ENCODE peak calls at places on chromosome 2, in nine cellular contexts. N, L, D, A, Z, Y, G, B and V are unnamed samples.

GRCh38 chr2:212956665-212957064 is 194.7 kb downstream of the IKZF2 start:
- DNase-seq in N (no peak), A (no peak), D (no peak), L (no peak), G (no peak), Z (no peak), Y (no peak), B (no peak), V (no peak)

GRCh38 chr2:43346619-43347018 is 120.2 kb upstream of the ZFP36L2 start:
- DNase-seq in N (no peak), A (no peak), L (no peak), G (no peak), D (no peak), Y (no peak), Z (no peak), B (no peak), V (no peak)

GRCh38 chr2:102841107-102841840 is 79.4 kb downstream of the TMEM182 start:
- DNase-seq in G (peak), A (peak), N (no peak), B (peak), L (peak), D (no peak), Y (no peak), Z (peak), V (peak)

GRCh38 chr2:100699131-100699530 is 120.8 kb upstream of the NPAS2 start:
- DNase-seq in L (no peak), G (no peak), N (no peak), D (peak), B (no peak), Z (no peak), A (no peak), Y (no peak), V (no peak)

GRCh38 chr2:56287974-56288373 is 104.2 kb downstream of the CCDC85A start:
- DNase-seq in G (no peak), D (no peak), A (no peak), N (no peak), Z (no peak), Y (no peak), B (no peak), L (no peak), V (no peak)

GRCh38 chr2:163132850-163133249 is 294.3 kb upstream of the KCNH7 start:
- DNase-seq in A (no peak), L (no peak), D (no peak), Y (no peak), Z (no peak), G (no peak), B (no peak), N (no peak), V (no peak)

GRCh38 chr2:173339807-173340206 is 14.9 kb upstream of the CDCA7 start:
- DNase-seq in Y (no peak), A (no peak), D (no peak), N (no peak), G (no peak), L (no peak), Z (no peak), B (no peak), V (no peak)

GRCh38 chr2:105470979-105471378 is 72.1 kb upstream of the FHL2 start:
- DNase-seq in A (no peak), N (no peak), L (no peak), D (peak), G (no peak), Z (no peak), B (no peak), Y (no peak), V (no peak)

GRCh38 chr2:220814441-220814840 is 757.7 kb downstream of the EPHA4 start:
- DNase-seq in G (no peak), D (no peak), Y (no peak), A (no peak), L (no peak), B (no peak), Z (no peak), N (no peak), V (no peak)

GRCh38 chr2:83516503-83516902 is 942.6 kb downstream of the SUCLG1 start:
- DNase-seq in D (no peak), L (no peak), Y (no peak), B (no peak), N (no peak), A (no peak), G (no peak), Z (no peak), V (no peak)

GRCh38 chr2:27672723-27673486 is 9.2 kb downstream of the SLC4A1AP start:
- DNase-seq in A (no peak), N (no peak), B (no peak), D (no peak), Y (no peak), G (no peak), Z (no peak), L (no peak), V (no peak)

GRCh38 chr2:66827851-66828250 is 392.9 kb downstream of the MEIS1 start:
- DNase-seq in Z (no peak), N (no peak), D (no peak), Y (no peak), B (no peak), A (no peak), G (no peak), L (no peak), V (no peak)

GRCh38 chr2:190344275-190344827 is 962 bp downstream of the INPP1 start:
- DNase-seq in L (no peak), B (peak), Y (peak), Z (no peak), N (no peak), D (peak), G (no peak), A (peak), V (peak)

GRCh38 chr2:112154246-112155110 is 16.3 kb downstream of the FBLN7 start:
- DNase-seq in Y (no peak), B (peak), A (no peak), Z (no peak), G (no peak), L (no peak), D (no peak), N (no peak), V (no peak)

GRCh38 chr2:138373993-138374408 is 127.6 kb upstream of the SPOPL start:
- DNase-seq in N (no peak), L (no peak), Y (no peak), Z (no peak), B (peak), A (no peak), G (peak), D (no peak), V (no peak)

GRCh38 chr2:172079416-172079815 is 5.9 kb upstream of the DLX1 start:
- DNase-seq in G (no peak), D (no peak), A (no peak), L (no peak), N (no peak), B (no peak), Z (no peak), Y (no peak), V (no peak)

GRCh38 chr2:50995610-50996009 is 36.3 kb downstream of the NRXN1 start:
- DNase-seq in Z (no peak), D (no peak), G (peak), N (no peak), L (peak), A (no peak), B (no peak), Y (no peak), V (no peak)

GRCh38 chr2:8685697-8686358 is 4.0 kb downstream of the ID2 start:
- DNase-seq in Z (peak), L (peak), B (peak), N (peak), G (no peak), Y (peak), D (peak), A (peak), V (peak)

GRCh38 chr2:194345347-194345746 is 1311.7 kb upstream of the SLC39A10 start:
- DNase-seq in Y (no peak), D (no peak), Z (no peak), L (no peak), B (no peak), A (no peak), N (no peak), G (no peak), V (no peak)

GRCh38 chr2:110115291-110116032 is at the start of gene MALL:
- DNase-seq in Y (no peak), A (no peak), L (no peak), G (no peak), N (peak), D (no peak), Z (no peak), B (no peak), V (no peak)

GRCh38 chr2:28463893-28464292 is 32.0 kb upstream of the PLB1 start:
- DNase-seq in A (no peak), B (no peak), G (no peak), N (no peak), L (no peak), D (no peak), Z (no peak), Y (no peak), V (no peak)

GRCh38 chr2:70104231-70105111 is 17.2 kb downstream of the PCBP1 start:
- DNase-seq in N (no peak), G (peak), A (no peak), Z (peak), D (no peak), L (no peak), Y (no peak), B (peak), V (peak)

GRCh38 chr2:85413592-85414421 is 3.6 kb upstream of the CAPG start:
- DNase-seq in B (no peak), G (no peak), Y (no peak), N (peak), D (no peak), A (no peak), Z (peak), L (no peak), V (no peak)

GRCh38 chr2:190744041-190744440 is 95.2 kb downstream of the NAB1 start:
- DNase-seq in Y (no peak), L (no peak), D (no peak), N (no peak), B (no peak), Z (no peak), A (no peak), G (no peak), V (no peak)

GRCh38 chr2:133506962-133507361 is 61.3 kb downstream of the NCKAP5 start:
- DNase-seq in G (no peak), Y (no peak), N (no peak), Z (no peak), B (no peak), D (no peak), L (no peak), A (no peak), V (no peak)

GRCh38 chr2:163735692-163736432 is at the start of gene FIGN:
- DNase-seq in D (peak), N (peak), A (peak), G (peak), L (peak), B (no peak), Z (peak), Y (peak), V (peak)

GRCh38 chr2:207632575-207633492 is 7.6 kb upstream of the METTL21A start:
- DNase-seq in A (no peak), Z (no peak), Y (no peak), N (no peak), D (no peak), B (no peak), G (no peak), L (no peak), V (no peak)

GRCh38 chr2:194769030-194769429 is 888.0 kb upstream of the SLC39A10 start:
- DNase-seq in L (no peak), A (no peak), B (no peak), N (no peak), D (no peak), Y (no peak), Z (no peak), G (no peak), V (no peak)

GRCh38 chr2:174442546-174443510 is 44.0 kb downstream of the GPR155 start:
- DNase-seq in Y (no peak), N (no peak), G (peak), B (peak), D (no peak), L (no peak), A (no peak), Z (no peak), V (peak)

GRCh38 chr2:28395334-28396061 is 2.8 kb downstream of the FOSL2 start:
- DNase-seq in Y (peak), Z (peak), L (peak), D (peak), N (peak), G (no peak), A (no peak), B (no peak), V (peak)

GRCh38 chr2:18518116-18519111 is 42.0 kb downstream of the RDH14 start:
- DNase-seq in L (no peak), Y (no peak), A (no peak), B (no peak), N (no peak), Z (no peak), D (no peak), G (no peak), V (no peak)

GRCh38 chr2:42835577-42836371 is 43.4 kb upstream of the HAAO start:
- DNase-seq in D (peak), A (no peak), Y (no peak), L (peak), N (no peak), B (no peak), G (peak), Z (no peak), V (peak)

DNA sequence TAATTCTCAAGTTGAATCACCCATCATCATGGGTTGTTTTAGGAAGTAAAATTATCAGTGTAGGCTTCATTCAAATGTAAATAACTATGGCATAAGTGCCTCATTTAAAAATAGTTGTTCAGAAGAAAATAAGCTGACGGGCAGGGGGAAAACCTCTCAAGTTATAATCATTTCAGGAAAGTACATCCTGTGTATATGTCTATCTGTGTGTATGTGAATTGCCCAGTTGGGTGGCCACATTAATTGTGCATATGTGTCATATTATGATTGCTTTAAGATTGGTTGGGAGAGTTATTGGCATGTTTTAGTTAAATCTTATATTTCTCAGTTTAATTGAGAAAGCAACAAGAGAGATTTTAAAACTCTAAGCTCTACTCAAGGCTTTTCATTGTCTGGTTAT is 282.8 kb upstream of the VWC2L start:
- DNase-seq in Y (no peak), A (no peak), B (no peak), L (no peak), G (no peak), Z (no peak), N (no peak), D (no peak), V (no peak)
- H3K4me3 ChIP-seq in Y (no peak), A (no peak), B (no peak), L (no peak), G (no peak), Z (no peak), N (no peak), D (no peak), V (no peak)

GRCh38 chr2:65277791-65278449 is 50.3 kb downstream of the ACTR2 start:
- DNase-seq in L (no peak), D (peak), Y (no peak), Z (no peak), N (no peak), B (no peak), A (no peak), G (no peak), V (peak)
- TF ChIP-seq CTCF in L (no peak), D (no peak), Y (no peak), Z (no peak), N (no peak), B (peak), A (no peak), G (peak), V (no peak)

GRCh38 chr2:3635171-3636008 is 22.6 kb upstream of the ALLC start:
- DNase-seq in B (no peak), A (peak), Y (no peak), Z (peak), N (peak), L (no peak), D (no peak), G (no peak), V (peak)

GRCh38 chr2:3636586-3637310 is 21.3 kb upstream of the ALLC start:
- DNase-seq in Y (no peak), B (no peak), L (no peak), Z (peak), A (peak), N (peak), D (no peak), G (no peak), V (no peak)

GRCh38 chr2:3633089-3633981 is 24.7 kb upstream of the ALLC start:
- DNase-seq in B (no peak), Z (peak), A (no peak), G (peak), D (no peak), L (no peak), Y (no peak), N (peak), V (peak)

GRCh38 chr2:3633982-3634630 is 23.9 kb upstream of the ALLC start:
- DNase-seq in N (peak), D (no peak), Z (peak), B (no peak), G (no peak), Y (no peak), L (no peak), A (no peak), V (no peak)

DNA sequence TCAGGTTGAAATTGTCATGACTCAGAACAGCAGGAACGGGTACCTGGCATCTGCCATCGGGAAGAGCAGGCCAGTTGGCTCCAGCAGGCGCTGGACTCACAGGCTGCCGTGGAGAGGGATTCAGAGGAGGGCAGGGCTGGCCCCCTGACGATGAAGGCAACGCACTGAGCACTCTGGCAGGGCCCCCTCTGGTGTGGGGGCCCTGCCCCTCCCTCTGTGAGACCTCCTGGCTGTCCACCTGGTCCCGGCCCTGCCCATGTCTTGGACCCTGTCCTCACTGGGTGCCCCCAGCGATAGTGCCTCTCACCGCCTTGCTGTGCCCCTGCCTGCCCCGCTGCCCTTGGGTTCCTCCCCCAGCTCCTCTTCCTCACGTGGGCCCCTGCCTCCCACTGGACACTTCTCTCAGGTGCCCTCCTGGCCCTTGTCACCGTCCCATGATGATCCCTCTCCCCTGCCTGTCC is 23.3 kb upstream of the ALLC start:
- DNase-seq in G (no peak), Y (no peak), L (no peak), B (no peak), N (peak), A (no peak), Z (peak), D (no peak), V (peak)
- H3K27ac ChIP-seq in G (no peak), Y (no peak), L (no peak), B (no peak), N (no peak), A (no peak), Z (no peak), D (no peak), V (no peak)

GRCh38 chr2:12592296-12592695 is 124.4 kb upstream of the TRIB2 start:
- DNase-seq in A (no peak), N (no peak), B (no peak), D (no peak), G (no peak), Y (no peak), L (no peak), Z (no peak), V (no peak)

GRCh38 chr2:12587729-12588522 is 128.8 kb upstream of the TRIB2 start:
- DNase-seq in Y (no peak), N (no peak), Z (no peak), A (no peak), D (no peak), L (peak), G (peak), B (peak), V (peak)

GRCh38 chr2:12585784-12586183 is 131.0 kb upstream of the TRIB2 start:
- DNase-seq in N (no peak), Z (no peak), L (no peak), A (no peak), B (no peak), G (no peak), Y (no peak), D (no peak), V (no peak)

GRCh38 chr2:12587228-12587627 is 129.5 kb upstream of the TRIB2 start:
- DNase-seq in B (no peak), A (no peak), G (no peak), Y (no peak), N (no peak), D (no peak), L (no peak), Z (no peak), V (no peak)

GRCh38 chr2:12589802-12590320 is 126.9 kb upstream of the TRIB2 start:
- DNase-seq in A (no peak), Y (no peak), D (no peak), Z (no peak), B (peak), N (no peak), G (no peak), L (no peak), V (no peak)
- H3K4me3 ChIP-seq in A (no peak), Y (no peak), D (no peak), Z (no peak), B (no peak), N (no peak), G (no peak), L (no peak), V (no peak)